ENCODE peak calls at places on chromosomes 6 and 20, in six cellular contexts. One of them, this sample, is unnamed.
A peak's percentile ranks its signal among the peaks of the same experiment; 100 is the strongest.

GRCh38 chr6:70299456-70299855 is 3.4 kb downstream of the COL9A1 start:
- DNase-seq in bronchial epithelial cell: no peak
- DNase-seq in GM12878: no peak
- DNase-seq in endodermal cell: peak; percentile 62
- DNase-seq in OCI-LY7: no peak
- DNase-seq in body of pancreas: no peak
- DNase-seq in this sample: peak; percentile 35

GRCh38 chr6:68880050-68880449 is 245.0 kb downstream of the ADGRB3 start:
- DNase-seq in bronchial epithelial cell: no peak
- DNase-seq in GM12878: no peak
- DNase-seq in endodermal cell: no peak
- DNase-seq in OCI-LY7: no peak
- DNase-seq in body of pancreas: no peak
- DNase-seq in this sample: no peak

GRCh38 chr20:63835031-63835858 is 4.2 kb upstream of the ZBTB46 start:
- DNase-seq in bronchial epithelial cell: peak; percentile 89
- DNase-seq in GM12878: no peak
- DNase-seq in endodermal cell: peak; percentile 98
- DNase-seq in OCI-LY7: no peak
- DNase-seq in body of pancreas: peak; percentile 91
- DNase-seq in this sample: peak; percentile 90

GRCh38 chr6:135062735-135063134 is 8.1 kb upstream of the HBS1L start:
- DNase-seq in bronchial epithelial cell: no peak
- DNase-seq in GM12878: no peak
- DNase-seq in endodermal cell: no peak
- DNase-seq in OCI-LY7: peak; percentile 75
- DNase-seq in body of pancreas: no peak
- DNase-seq in this sample: no peak

GRCh38 chr6:41734666-41735426 is 562 bp downstream of the TFEB start:
- DNase-seq in bronchial epithelial cell: peak; percentile 53
- DNase-seq in GM12878: no peak
- DNase-seq in endodermal cell: peak; percentile 82
- DNase-seq in OCI-LY7: peak; percentile 80
- DNase-seq in body of pancreas: peak; percentile 77
- DNase-seq in this sample: peak; percentile 80

GRCh38 chr20:19022791-19023448 is 189.5 kb upstream of the SLC24A3 start:
- DNase-seq in bronchial epithelial cell: no peak
- DNase-seq in GM12878: no peak
- DNase-seq in endodermal cell: no peak
- DNase-seq in OCI-LY7: peak; percentile 7
- DNase-seq in body of pancreas: no peak
- DNase-seq in this sample: no peak

GRCh38 chr6:151413372-151414145 is 22.2 kb upstream of the ZBTB2 start:
- DNase-seq in bronchial epithelial cell: no peak
- DNase-seq in GM12878: no peak
- DNase-seq in endodermal cell: no peak
- DNase-seq in OCI-LY7: no peak
- DNase-seq in body of pancreas: no peak
- DNase-seq in this sample: no peak

GRCh38 chr6:135163440-135163738 is 17.7 kb upstream of the MYB start:
- DNase-seq in bronchial epithelial cell: no peak
- DNase-seq in GM12878: peak; percentile 84
- DNase-seq in endodermal cell: no peak
- DNase-seq in OCI-LY7: peak; percentile 55
- DNase-seq in body of pancreas: no peak
- DNase-seq in this sample: no peak

GRCh38 chr6:142796571-142796970 is 148.4 kb downstream of the HIVEP2 start:
- DNase-seq in bronchial epithelial cell: peak; percentile 13
- DNase-seq in GM12878: no peak
- DNase-seq in endodermal cell: no peak
- DNase-seq in OCI-LY7: no peak
- DNase-seq in body of pancreas: no peak
- DNase-seq in this sample: no peak

GRCh38 chr6:55820696-55821095 is 54.7 kb downstream of the BMP5 start:
- DNase-seq in bronchial epithelial cell: no peak
- DNase-seq in GM12878: no peak
- DNase-seq in endodermal cell: no peak
- DNase-seq in OCI-LY7: no peak
- DNase-seq in body of pancreas: no peak
- DNase-seq in this sample: no peak

GRCh38 chr6:130366011-130366963 is at the start of gene TMEM200A:
- DNase-seq in bronchial epithelial cell: peak; percentile 20
- DNase-seq in GM12878: no peak
- DNase-seq in endodermal cell: peak; percentile 87
- DNase-seq in OCI-LY7: no peak
- DNase-seq in body of pancreas: peak; percentile 22
- DNase-seq in this sample: peak; percentile 26

GRCh38 chr6:139030539-139030938 is 2.0 kb downstream of the ABRACL start:
- DNase-seq in bronchial epithelial cell: no peak
- DNase-seq in GM12878: peak; percentile 48
- DNase-seq in endodermal cell: no peak
- DNase-seq in OCI-LY7: peak; percentile 87
- DNase-seq in body of pancreas: no peak
- DNase-seq in this sample: no peak

GRCh38 chr6:34075906-34076305 is 70.0 kb downstream of the GRM4 start:
- DNase-seq in bronchial epithelial cell: no peak
- DNase-seq in GM12878: no peak
- DNase-seq in endodermal cell: no peak
- DNase-seq in OCI-LY7: no peak
- DNase-seq in body of pancreas: no peak
- DNase-seq in this sample: no peak

GRCh38 chr6:138970856-138971425 is 17.1 kb downstream of the REPS1 start:
- DNase-seq in bronchial epithelial cell: peak; percentile 98
- DNase-seq in GM12878: no peak
- DNase-seq in endodermal cell: no peak
- DNase-seq in OCI-LY7: no peak
- DNase-seq in body of pancreas: no peak
- DNase-seq in this sample: peak; percentile 96

DNA sequence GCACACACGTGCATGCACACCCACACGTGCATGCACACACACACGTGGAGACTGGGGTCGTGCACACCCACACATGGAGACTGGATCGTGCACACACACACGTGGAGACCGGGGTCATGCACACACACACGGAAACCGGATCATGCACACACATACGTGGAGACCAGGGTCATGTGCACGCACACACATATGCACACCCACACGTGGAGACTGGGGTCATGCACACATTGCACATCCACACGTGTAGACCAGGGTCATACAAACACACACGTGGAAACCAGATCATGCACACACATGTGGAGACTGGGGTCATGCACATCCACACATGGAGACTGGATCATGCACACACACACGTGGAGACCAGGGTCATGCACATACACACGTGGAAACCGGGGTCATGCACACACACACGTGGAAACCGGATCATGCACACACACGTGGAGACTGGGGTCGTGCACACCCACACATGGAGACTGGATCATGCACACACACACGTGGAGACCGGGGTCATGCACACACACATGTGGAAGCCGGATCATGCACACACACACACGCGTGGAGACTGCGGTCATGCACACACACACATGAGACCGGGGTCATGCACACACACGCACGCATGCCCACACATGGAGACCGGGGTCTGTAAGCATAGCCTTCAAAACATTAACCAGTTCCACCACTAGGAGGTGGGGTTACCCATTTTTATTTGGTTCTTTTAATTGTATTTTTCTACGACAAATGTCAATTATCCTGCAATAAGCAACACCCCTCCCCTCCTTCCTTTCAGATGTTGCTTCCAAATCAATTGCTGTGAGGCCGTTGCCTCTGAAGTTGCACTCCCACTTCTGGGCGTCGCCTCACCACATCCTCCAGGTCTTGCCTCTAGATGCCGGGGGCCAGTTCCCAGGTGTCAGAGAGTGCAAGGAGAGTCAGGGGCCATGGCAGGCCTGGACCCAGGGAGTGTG is 95.8 kb downstream of the TMEM242 start:
- DNase-seq in bronchial epithelial cell: no peak
- DNase-seq in GM12878: no peak
- DNase-seq in endodermal cell: peak; percentile 58
- DNase-seq in OCI-LY7: peak; percentile 27
- DNase-seq in body of pancreas: no peak
- DNase-seq in this sample: no peak
- TF ChIP-seq CTCF in bronchial epithelial cell: no peak
- TF ChIP-seq CTCF in GM12878: peak; percentile 24
- TF ChIP-seq CTCF in endodermal cell: peak; percentile 70
- TF ChIP-seq CTCF in OCI-LY7: peak; percentile 67
- TF ChIP-seq CTCF in body of pancreas: no peak
- TF ChIP-seq CTCF in this sample: peak; percentile 17

DNA sequence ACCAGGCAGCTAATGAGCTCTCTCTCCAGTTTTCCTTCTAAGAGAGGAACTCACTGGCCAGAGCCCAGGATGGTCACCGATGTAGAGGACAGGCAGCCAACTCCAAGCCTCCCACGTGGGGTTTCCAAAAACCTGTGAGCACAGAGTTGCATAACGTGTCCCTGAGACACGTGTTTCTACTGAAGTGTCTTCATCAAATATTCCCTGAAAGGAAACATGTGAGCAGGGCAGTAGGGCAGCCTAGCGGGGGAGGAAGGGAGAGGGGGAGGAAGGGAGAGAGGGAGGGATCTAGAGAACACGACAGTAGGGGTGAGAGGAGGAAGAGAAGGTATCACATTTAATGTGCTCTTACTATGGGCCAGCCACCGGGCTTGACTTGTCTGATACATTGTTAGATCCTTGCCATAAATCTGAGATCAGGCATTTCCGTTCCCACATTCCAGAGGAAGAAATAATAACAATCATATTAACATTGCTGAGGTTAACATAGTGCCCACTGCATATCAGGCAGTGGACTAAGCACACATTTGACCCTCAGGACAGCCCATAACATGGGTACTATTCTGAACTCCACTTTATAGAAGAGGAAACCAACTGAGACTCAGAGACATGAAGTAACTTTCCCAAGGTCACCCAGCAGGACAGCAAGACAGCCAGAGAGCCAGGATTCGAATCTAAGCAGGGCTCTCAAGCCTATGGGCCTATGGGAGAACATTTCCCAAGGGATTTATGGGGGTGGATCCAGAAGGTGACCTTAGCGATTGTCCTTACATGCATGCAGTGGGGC is 4.5 kb upstream of the SYS1 start:
- DNase-seq in bronchial epithelial cell: peak; percentile 67
- DNase-seq in GM12878: no peak
- DNase-seq in endodermal cell: peak; percentile 45
- DNase-seq in OCI-LY7: no peak
- DNase-seq in body of pancreas: peak; percentile 71
- DNase-seq in this sample: no peak
- H3K4me3 ChIP-seq in bronchial epithelial cell: no peak overlapping the region
- H3K4me3 ChIP-seq in GM12878: no peak overlapping the region
- H3K4me3 ChIP-seq in endodermal cell: no peak overlapping the region
- H3K4me3 ChIP-seq in OCI-LY7: no peak overlapping the region
- H3K4me3 ChIP-seq in body of pancreas: no peak overlapping the region
- H3K4me3 ChIP-seq in this sample: no peak overlapping the region

GRCh38 chr6:2072450-2072849 is 173.0 kb downstream of the GMDS start:
- DNase-seq in bronchial epithelial cell: no peak
- DNase-seq in GM12878: no peak
- DNase-seq in endodermal cell: no peak
- DNase-seq in OCI-LY7: no peak
- DNase-seq in body of pancreas: no peak
- DNase-seq in this sample: no peak
- TF ChIP-seq CTCF in bronchial epithelial cell: no peak
- TF ChIP-seq CTCF in GM12878: no peak
- TF ChIP-seq CTCF in endodermal cell: no peak
- TF ChIP-seq CTCF in OCI-LY7: no peak
- TF ChIP-seq CTCF in body of pancreas: no peak
- TF ChIP-seq CTCF in this sample: no peak

GRCh38 chr20:4811257-4811656 is 89.5 kb downstream of the PRND start:
- DNase-seq in bronchial epithelial cell: no peak
- DNase-seq in GM12878: no peak
- DNase-seq in endodermal cell: no peak
- DNase-seq in OCI-LY7: no peak
- DNase-seq in body of pancreas: no peak
- DNase-seq in this sample: no peak

GRCh38 chr20:4811661-4812181 is 90.0 kb downstream of the PRND start:
- DNase-seq in bronchial epithelial cell: no peak
- DNase-seq in GM12878: peak; percentile 38
- DNase-seq in endodermal cell: no peak
- DNase-seq in OCI-LY7: peak; percentile 82
- DNase-seq in body of pancreas: peak; percentile 46
- DNase-seq in this sample: no peak

GRCh38 chr20:4809707-4810106 is 88.0 kb downstream of the PRND start:
- DNase-seq in bronchial epithelial cell: no peak
- DNase-seq in GM12878: peak; percentile 49
- DNase-seq in endodermal cell: no peak
- DNase-seq in OCI-LY7: peak; percentile 53
- DNase-seq in body of pancreas: no peak
- DNase-seq in this sample: no peak

GRCh38 chr20:4808872-4809271 is 87.2 kb downstream of the PRND start:
- DNase-seq in bronchial epithelial cell: no peak
- DNase-seq in GM12878: no peak
- DNase-seq in endodermal cell: no peak
- DNase-seq in OCI-LY7: no peak
- DNase-seq in body of pancreas: no peak
- DNase-seq in this sample: no peak

GRCh38 chr20:4810446-4811019 is 88.8 kb downstream of the PRND start:
- DNase-seq in bronchial epithelial cell: no peak
- DNase-seq in GM12878: no peak
- DNase-seq in endodermal cell: no peak
- DNase-seq in OCI-LY7: no peak
- DNase-seq in body of pancreas: no peak
- DNase-seq in this sample: no peak
- H3K4me3 ChIP-seq in bronchial epithelial cell: no peak overlapping the region
- H3K4me3 ChIP-seq in GM12878: peak overlapping the region; percentile 1
- H3K4me3 ChIP-seq in endodermal cell: no peak overlapping the region
- H3K4me3 ChIP-seq in OCI-LY7: peak overlapping the region; percentile 75
- H3K4me3 ChIP-seq in body of pancreas: no peak overlapping the region
- H3K4me3 ChIP-seq in this sample: no peak overlapping the region

GRCh38 chr6:53174996-53175395 is 26.4 kb upstream of the GCM1 start:
- DNase-seq in bronchial epithelial cell: no peak
- DNase-seq in GM12878: no peak
- DNase-seq in endodermal cell: no peak
- DNase-seq in OCI-LY7: no peak
- DNase-seq in body of pancreas: peak; percentile 21
- DNase-seq in this sample: no peak

GRCh38 chr6:53180678-53181077 is 32.0 kb upstream of the GCM1 start:
- DNase-seq in bronchial epithelial cell: no peak
- DNase-seq in GM12878: no peak
- DNase-seq in endodermal cell: no peak
- DNase-seq in OCI-LY7: no peak
- DNase-seq in body of pancreas: no peak
- DNase-seq in this sample: no peak

GRCh38 chr6:53179961-53180651 is 31.5 kb upstream of the GCM1 start:
- DNase-seq in bronchial epithelial cell: peak; percentile 92
- DNase-seq in GM12878: no peak
- DNase-seq in endodermal cell: no peak
- DNase-seq in OCI-LY7: peak; percentile 34
- DNase-seq in body of pancreas: peak; percentile 77
- DNase-seq in this sample: peak; percentile 80

GRCh38 chr6:53178837-53179432 is 30.3 kb upstream of the GCM1 start:
- DNase-seq in bronchial epithelial cell: no peak
- DNase-seq in GM12878: no peak
- DNase-seq in endodermal cell: no peak
- DNase-seq in OCI-LY7: no peak
- DNase-seq in body of pancreas: no peak
- DNase-seq in this sample: no peak
- TF ChIP-seq CTCF in bronchial epithelial cell: no peak
- TF ChIP-seq CTCF in GM12878: peak; percentile 14
- TF ChIP-seq CTCF in endodermal cell: no peak
- TF ChIP-seq CTCF in OCI-LY7: peak; percentile 62
- TF ChIP-seq CTCF in body of pancreas: no peak
- TF ChIP-seq CTCF in this sample: no peak